ENCODE peak calls at places on chromosome 14, in nine cellular contexts. P is non-pigmented ciliary epithelial cell; T is H7; J is HCT116; O is fibroblast of the conjunctiva; D is C1 segment of cervical spinal cord; A is anterior cingulate cortex; S is tibial artery; C is stimulated activated CD4-positive, alpha-beta T cell treated with anti-CD3 and anti-CD28 coated beads, Interleukin-1b, Interleukin-23, amount 100 ng/mL, for 24 hours. N is an unnamed sample.

GRCh38 chr14:75158843-75159614 is 17.4 kb downstream of the TMED10 start:
- DNase-seq in C (no peak), T (no peak), P (no peak), S (no peak), A (no peak), O (no peak), D (no peak), J (no peak), N (no peak)

GRCh38 chr14:60175255-60175902 is 10.2 kb upstream of the DHRS7 start:
- DNase-seq in S (no peak), A (no peak), C (no peak), O (no peak), D (no peak), J (no peak), P (no peak), T (no peak), N (no peak)

GRCh38 chr14:81275305-81275950 is 54.7 kb upstream of the GTF2A1 start:
- DNase-seq in O (no peak), D (no peak), C (no peak), J (no peak), T (no peak), A (no peak), P (no peak), S (no peak), N (no peak)

GRCh38 chr14:101072531-101072930 is 169.0 kb upstream of the RTL1 start:
- DNase-seq in A (no peak), P (no peak), T (peak), C (no peak), J (no peak), S (no peak), O (no peak), D (no peak), N (no peak)

GRCh38 chr14:47500369-47500768 is 175.0 kb downstream of the MDGA2 start:
- DNase-seq in S (no peak), O (no peak), D (no peak), C (no peak), P (no peak), T (no peak), A (no peak), J (no peak), N (no peak)

GRCh38 chr14:33809456-33809855 is 141.4 kb downstream of the EGLN3 start:
- DNase-seq in J (no peak), A (no peak), D (no peak), C (no peak), S (no peak), T (no peak), P (no peak), O (no peak), N (no peak)

GRCh38 chr14:101909371-101910096 is 54.8 kb upstream of the DYNC1H1 start:
- DNase-seq in T (no peak), O (no peak), S (no peak), P (no peak), J (no peak), A (no peak), C (no peak), D (no peak), N (no peak)

GRCh38 chr14:96805906-96806305 is 8.7 kb downstream of the VRK1 start:
- DNase-seq in O (no peak), P (no peak), A (no peak), C (no peak), D (no peak), T (no peak), J (no peak), S (no peak), N (no peak)

GRCh38 chr14:54591461-54592245 is 24.7 kb downstream of the SAMD4A start:
- DNase-seq in J (no peak), S (no peak), T (no peak), O (no peak), A (no peak), D (no peak), C (no peak), P (no peak), N (no peak)

GRCh38 chr14:76837524-76837923 is 11.3 kb downstream of the LRRC74A start:
- DNase-seq in D (no peak), T (peak), A (no peak), S (no peak), J (no peak), C (no peak), P (no peak), O (no peak), N (no peak)

GRCh38 chr14:58082491-58083098 is 69.4 kb downstream of the ARMH4 start:
- DNase-seq in T (no peak), A (no peak), D (no peak), J (peak), S (no peak), C (no peak), P (peak), O (peak), N (no peak)

GRCh38 chr14:61569783-61570182 is 125.5 kb upstream of the HIF1A start:
- DNase-seq in D (no peak), A (no peak), C (no peak), J (no peak), T (no peak), O (peak), S (peak), P (no peak), N (peak)

GRCh38 chr14:51845811-51846210 is 14.6 kb upstream of the GNG2 start:
- DNase-seq in C (no peak), D (no peak), P (no peak), A (no peak), T (no peak), O (no peak), J (no peak), S (no peak), N (no peak)

GRCh38 chr14:71117839-71118743 is 210.8 kb downstream of the PCNX1 start:
- DNase-seq in O (peak), S (no peak), P (peak), C (no peak), D (no peak), T (no peak), J (no peak), A (no peak), N (no peak)